ENCODE peak calls at places on chromosomes 3 and 15, in five cellular contexts. One of them, this sample, is unnamed.

GRCh38 chr3:73508330-73508954 is 116.3 kb downstream of the PDZRN3 start:
- DNase-seq in Daoy: peak
- DNase-seq in cardiac muscle cell: peak
- DNase-seq in HT1080: peak
- DNase-seq in AG09319: no peak
- DNase-seq in this sample: peak

GRCh38 chr15:49182128-49182527 is 12.1 kb downstream of the GALK2 start:
- DNase-seq in Daoy: no peak
- DNase-seq in cardiac muscle cell: no peak
- DNase-seq in HT1080: no peak
- DNase-seq in AG09319: no peak
- DNase-seq in this sample: no peak

GRCh38 chr3:81013360-81013759 is 748.1 kb downstream of the GBE1 start:
- DNase-seq in Daoy: no peak
- DNase-seq in cardiac muscle cell: no peak
- DNase-seq in HT1080: no peak
- DNase-seq in AG09319: no peak
- DNase-seq in this sample: no peak

GRCh38 chr3:158789592-158789991 is 12.3 kb upstream of the MFSD1 start:
- DNase-seq in Daoy: peak
- DNase-seq in cardiac muscle cell: no peak
- DNase-seq in HT1080: no peak
- DNase-seq in AG09319: no peak
- DNase-seq in this sample: peak

GRCh38 chr15:66946578-66947164 is 118.7 kb upstream of the SMAD3 start:
- DNase-seq in Daoy: peak
- DNase-seq in cardiac muscle cell: peak
- DNase-seq in HT1080: peak
- DNase-seq in AG09319: peak
- DNase-seq in this sample: no peak

GRCh38 chr15:39622660-39623549 is 42.0 kb downstream of the THBS1 start:
- DNase-seq in Daoy: no peak
- DNase-seq in cardiac muscle cell: no peak
- DNase-seq in HT1080: no peak
- DNase-seq in AG09319: no peak
- DNase-seq in this sample: no peak

GRCh38 chr3:17678116-17678741 is 64.2 kb downstream of the TBC1D5 start:
- DNase-seq in Daoy: peak
- DNase-seq in cardiac muscle cell: no peak
- DNase-seq in HT1080: peak
- DNase-seq in AG09319: no peak
- DNase-seq in this sample: peak

GRCh38 chr15:78007965-78008886 is 69.3 kb downstream of the TBC1D2B start:
- DNase-seq in Daoy: peak
- DNase-seq in cardiac muscle cell: no peak
- DNase-seq in HT1080: peak
- DNase-seq in AG09319: peak
- DNase-seq in this sample: peak

GRCh38 chr15:67433495-67434099 is 87.3 kb upstream of the C15orf61 start:
- DNase-seq in Daoy: peak
- DNase-seq in cardiac muscle cell: peak
- DNase-seq in HT1080: peak
- DNase-seq in AG09319: peak
- DNase-seq in this sample: no peak

GRCh38 chr15:63835211-63835568 is 1.4 kb upstream of the HERC1 start:
- DNase-seq in Daoy: no peak
- DNase-seq in cardiac muscle cell: no peak
- DNase-seq in HT1080: no peak
- DNase-seq in AG09319: no peak
- DNase-seq in this sample: no peak

GRCh38 chr3:24829632-24830229 is 335.1 kb upstream of the THRB start:
- DNase-seq in Daoy: peak
- DNase-seq in cardiac muscle cell: peak
- DNase-seq in HT1080: no peak
- DNase-seq in AG09319: no peak
- DNase-seq in this sample: no peak

GRCh38 chr3:46501702-46502101 is 3.9 kb downstream of the RTP3 start:
- DNase-seq in Daoy: no peak
- DNase-seq in cardiac muscle cell: no peak
- DNase-seq in HT1080: no peak
- DNase-seq in AG09319: peak
- DNase-seq in this sample: no peak

GRCh38 chr15:52523192-52523591 is 5.5 kb downstream of the MYO5A start:
- DNase-seq in Daoy: peak
- DNase-seq in cardiac muscle cell: no peak
- DNase-seq in HT1080: peak
- DNase-seq in AG09319: peak
- DNase-seq in this sample: peak

GRCh38 chr3:119580148-119580760 is 962 bp downstream of the ADPRH start:
- DNase-seq in Daoy: no peak
- DNase-seq in cardiac muscle cell: peak
- DNase-seq in HT1080: no peak
- DNase-seq in AG09319: no peak
- DNase-seq in this sample: no peak

GRCh38 chr15:85403745-85404144 is 23.3 kb downstream of the AKAP13 start:
- DNase-seq in Daoy: no peak
- DNase-seq in cardiac muscle cell: no peak
- DNase-seq in HT1080: no peak
- DNase-seq in AG09319: no peak
- DNase-seq in this sample: no peak

GRCh38 chr3:157122116-157122515 is 37.8 kb downstream of the CCNL1 start:
- DNase-seq in Daoy: peak
- DNase-seq in cardiac muscle cell: no peak
- DNase-seq in HT1080: peak
- DNase-seq in AG09319: peak
- DNase-seq in this sample: no peak

GRCh38 chr3:194138732-194139084 is 2.8 kb downstream of the HES1 start:
- DNase-seq in Daoy: no peak
- DNase-seq in cardiac muscle cell: no peak
- DNase-seq in HT1080: no peak
- DNase-seq in AG09319: no peak
- DNase-seq in this sample: no peak

GRCh38 chr3:46186856-46187700 is 21.0 kb downstream of the CCR1 start:
- DNase-seq in Daoy: no peak
- DNase-seq in cardiac muscle cell: no peak
- DNase-seq in HT1080: no peak
- DNase-seq in AG09319: no peak
- DNase-seq in this sample: no peak

GRCh38 chr3:156489462-156489911 is 65.4 kb downstream of the SSR3 start:
- DNase-seq in Daoy: peak
- DNase-seq in cardiac muscle cell: no peak
- DNase-seq in HT1080: peak
- DNase-seq in AG09319: no peak
- DNase-seq in this sample: no peak

GRCh38 chr3:196186661-196187573 is 24.3 kb downstream of the ZDHHC19 start:
- DNase-seq in Daoy: no peak
- DNase-seq in cardiac muscle cell: no peak
- DNase-seq in HT1080: no peak
- DNase-seq in AG09319: no peak
- DNase-seq in this sample: no peak

GRCh38 chr3:41258239-41258800 is 59.0 kb downstream of the CTNNB1 start:
- DNase-seq in Daoy: no peak
- DNase-seq in cardiac muscle cell: no peak
- DNase-seq in HT1080: no peak
- DNase-seq in AG09319: no peak
- DNase-seq in this sample: no peak

GRCh38 chr3:141266797-141267555 is 35.4 kb downstream of the PXYLP1 start:
- DNase-seq in Daoy: no peak
- DNase-seq in cardiac muscle cell: no peak
- DNase-seq in HT1080: no peak
- DNase-seq in AG09319: no peak
- DNase-seq in this sample: no peak

GRCh38 chr3:10761583-10761982 is 54.4 kb upstream of the SLC6A11 start:
- DNase-seq in Daoy: peak
- DNase-seq in cardiac muscle cell: no peak
- DNase-seq in HT1080: no peak
- DNase-seq in AG09319: no peak
- DNase-seq in this sample: no peak

GRCh38 chr15:69578792-69579587 is 126.4 kb downstream of the RPLP1 start:
- DNase-seq in Daoy: peak
- DNase-seq in cardiac muscle cell: no peak
- DNase-seq in HT1080: peak
- DNase-seq in AG09319: no peak
- DNase-seq in this sample: no peak

GRCh38 chr3:136728918-136729317 is 23.3 kb downstream of the STAG1 start:
- DNase-seq in Daoy: peak
- DNase-seq in cardiac muscle cell: no peak
- DNase-seq in HT1080: peak
- DNase-seq in AG09319: peak
- DNase-seq in this sample: peak

GRCh38 chr3:16086690-16087089 is 87.8 kb upstream of the GALNT15 start:
- DNase-seq in Daoy: no peak
- DNase-seq in cardiac muscle cell: no peak
- DNase-seq in HT1080: no peak
- DNase-seq in AG09319: no peak
- DNase-seq in this sample: no peak

GRCh38 chr15:30929064-30929669 is 25.5 kb downstream of the FAN1 start:
- DNase-seq in Daoy: no peak
- DNase-seq in cardiac muscle cell: no peak
- DNase-seq in HT1080: no peak
- DNase-seq in AG09319: no peak
- DNase-seq in this sample: no peak

GRCh38 chr15:96293446-96293845 is 37.1 kb upstream of the NR2F2 start:
- DNase-seq in Daoy: no peak
- DNase-seq in cardiac muscle cell: no peak
- DNase-seq in HT1080: no peak
- DNase-seq in AG09319: no peak
- DNase-seq in this sample: no peak

GRCh38 chr3:151171145-151171544 is 31.9 kb downstream of the GPR171 start:
- DNase-seq in Daoy: peak
- DNase-seq in cardiac muscle cell: no peak
- DNase-seq in HT1080: peak
- DNase-seq in AG09319: no peak
- DNase-seq in this sample: no peak

GRCh38 chr3:43892535-43892934 is 201.8 kb downstream of the ABHD5 start:
- DNase-seq in Daoy: no peak
- DNase-seq in cardiac muscle cell: no peak
- DNase-seq in HT1080: no peak
- DNase-seq in AG09319: no peak
- DNase-seq in this sample: no peak

GRCh38 chr3:8757551-8758518 is 11.6 kb downstream of the OXTR start:
- DNase-seq in Daoy: peak
- DNase-seq in cardiac muscle cell: no peak
- DNase-seq in HT1080: peak
- DNase-seq in AG09319: no peak
- DNase-seq in this sample: no peak

GRCh38 chr3:62630664-62631063 is 244.6 kb downstream of the CADPS start:
- DNase-seq in Daoy: no peak
- DNase-seq in cardiac muscle cell: no peak
- DNase-seq in HT1080: no peak
- DNase-seq in AG09319: no peak
- DNase-seq in this sample: no peak

GRCh38 chr15:70385052-70385451 is 287.3 kb upstream of the TLE3 start:
- DNase-seq in Daoy: no peak
- DNase-seq in cardiac muscle cell: no peak
- DNase-seq in HT1080: no peak
- DNase-seq in AG09319: no peak
- DNase-seq in this sample: no peak

GRCh38 chr15:42591238-42591936 is 16.0 kb downstream of the STARD9 start:
- DNase-seq in Daoy: no peak
- DNase-seq in cardiac muscle cell: no peak
- DNase-seq in HT1080: peak
- DNase-seq in AG09319: no peak
- DNase-seq in this sample: no peak

GRCh38 chr15:69590932-69591524 is 138.4 kb downstream of the RPLP1 start:
- DNase-seq in Daoy: no peak
- DNase-seq in cardiac muscle cell: no peak
- DNase-seq in HT1080: no peak
- DNase-seq in AG09319: no peak
- DNase-seq in this sample: no peak

GRCh38 chr3:183912895-183913579 is 28.4 kb upstream of the PARL start:
- DNase-seq in Daoy: no peak
- DNase-seq in cardiac muscle cell: no peak
- DNase-seq in HT1080: no peak
- DNase-seq in AG09319: no peak
- DNase-seq in this sample: no peak

This sample was measured in amniotic stem cell.